ENCODE peak calls at places on chromosomes 12 and 14, in eight cellular contexts. W, F, K, R, H, G, O and Y are unnamed samples.

GRCh38 chr12:5335059-5335458 is 96.8 kb upstream of the NTF3 start:
- DNase-seq in W (no peak), F (no peak), K (no peak), R (no peak), H (no peak), G (no peak), O (no peak), Y (no peak)

GRCh38 chr14:58907803-58908202 is 270.0 kb downstream of the DACT1 start:
- DNase-seq in W (no peak), F (no peak), K (no peak), R (no peak), H (no peak), G (no peak), O (no peak), Y (no peak)

GRCh38 chr12:111589601-111590000 is 9.5 kb downstream of the ATXN2 start:
- DNase-seq in W (no peak), F (no peak), K (no peak), R (no peak), H (no peak), G (peak), O (no peak), Y (no peak)

GRCh38 chr12:21683115-21683514 is 25.5 kb upstream of the LDHB start:
- DNase-seq in W (no peak), F (no peak), K (no peak), R (no peak), H (no peak), G (no peak), O (no peak), Y (no peak)

GRCh38 chr12:122028165-122028591 is 6.5 kb downstream of the BCL7A start:
- DNase-seq in W (peak), F (no peak), K (no peak), R (no peak), H (no peak), G (no peak), O (no peak), Y (peak)

GRCh38 chr12:47797432-47797831 is 22.3 kb downstream of the HDAC7 start:
- DNase-seq in W (no peak), F (no peak), K (no peak), R (no peak), H (no peak), G (no peak), O (no peak), Y (no peak)

GRCh38 chr12:121789800-121790748 is 3.4 kb downstream of the RHOF start:
- DNase-seq in W (peak), F (peak), K (no peak), R (peak), H (peak), G (no peak), O (no peak), Y (peak)

GRCh38 chr12:46562625-46563228 is 190.2 kb upstream of the SLC38A2 start:
- DNase-seq in W (no peak), F (no peak), K (peak), R (no peak), H (peak), G (no peak), O (peak), Y (no peak)

GRCh38 chr14:67485501-67486095 is 2.9 kb downstream of the TMEM229B start:
- DNase-seq in W (no peak), F (no peak), K (no peak), R (no peak), H (peak), G (no peak), O (no peak), Y (no peak)

GRCh38 chr12:497501-498160 is 37.9 kb downstream of the B4GALNT3 start:
- DNase-seq in W (no peak), F (no peak), K (no peak), R (no peak), H (no peak), G (no peak), O (no peak), Y (no peak)

GRCh38 chr14:102479777-102480176 is 29.8 kb downstream of the ANKRD9 start:
- DNase-seq in W (peak), F (no peak), K (no peak), R (no peak), H (no peak), G (peak), O (no peak), Y (peak)

GRCh38 chr12:96985515-96986362 is 78.7 kb downstream of the NEDD1 start:
- DNase-seq in W (peak), F (peak), K (no peak), R (peak), H (no peak), G (peak), O (no peak), Y (peak)

GRCh38 chr14:41609704-41610183 is 3.1 kb downstream of the LRFN5 start:
- DNase-seq in W (peak), F (no peak), K (no peak), R (no peak), H (peak), G (peak), O (no peak), Y (peak)

GRCh38 chr14:96403409-96403808 is 11.5 kb downstream of the AK7 start:
- DNase-seq in W (no peak), F (no peak), K (no peak), R (no peak), H (no peak), G (no peak), O (no peak), Y (no peak)

GRCh38 chr14:100832311-100832960 is 6.5 kb downstream of the MEG3 start:
- DNase-seq in W (no peak), F (no peak), K (no peak), R (no peak), H (no peak), G (peak), O (no peak), Y (no peak)